ENCODE peak calls at places on chromosomes 1 and 21, in nine cellular contexts. O is OCI-LY7, G is aorta, H is lung, J is epithelial cell of prostate, A is tibial artery, V is A549, T is cardiac muscle cell, E is tibial nerve. I is an unnamed sample.

GRCh38 chr1:37362569-37362968 is 111.8 kb upstream of the ZC3H12A start:
- DNase-seq in A (no peak), O (no peak), V (no peak), T (no peak), H (no peak), J (no peak), E (no peak), G (no peak), I (no peak)

GRCh38 chr1:96559181-96559580 is 162.4 kb upstream of the PTBP2 start:
- DNase-seq in J (no peak), G (no peak), E (no peak), T (peak; percentile 19), A (no peak), O (no peak), V (no peak), H (no peak), I (no peak)

GRCh38 chr1:33903210-33903589 is 39.3 kb downstream of the HMGB4 start:
- DNase-seq in H (no peak), J (peak; percentile 24), E (no peak), O (no peak), V (no peak), A (no peak), T (no peak), G (no peak), I (no peak)

GRCh38 chr1:114735479-114735878 is 18.9 kb upstream of the NRAS start:
- DNase-seq in E (no peak), G (no peak), J (no peak), V (no peak), O (no peak), A (no peak), T (no peak), H (no peak), I (no peak)

GRCh38 chr1:109396971-109397370 is 747 bp downstream of the SORT1 start:
- DNase-seq in T (no peak), V (no peak), O (peak; percentile 44), G (no peak), H (no peak), E (no peak), A (no peak), J (no peak), I (no peak)

GRCh38 chr1:9867408-9868243 is 42.4 kb downstream of the CTNNBIP1 start:
- DNase-seq in H (peak; percentile 83), G (peak; percentile 85), A (peak; percentile 77), V (peak; percentile 72), E (peak; percentile 72), J (no peak), T (peak; percentile 76), O (peak; percentile 87), I (peak; percentile 79)

GRCh38 chr1:243916160-243916559 is 66.1 kb upstream of the AKT3 start:
- DNase-seq in H (no peak), O (no peak), J (no peak), V (no peak), A (no peak), E (no peak), T (peak; percentile 11), G (no peak), I (no peak)

GRCh38 chr1:212482352-212483153 is 49.8 kb downstream of the NENF start:
- DNase-seq in V (peak; percentile 31), A (no peak), O (no peak), G (no peak), T (no peak), E (no peak), H (no peak), J (no peak), I (no peak)

GRCh38 chr1:167454929-167455785 is 63.2 kb downstream of the CD247 start:
- DNase-seq in V (peak; percentile 59), G (peak; percentile 86), H (peak; percentile 59), O (peak; percentile 75), T (peak; percentile 34), J (no peak), E (peak; percentile 37), A (peak; percentile 65), I (peak; percentile 38)
- H3K27ac ChIP-seq in V (peak overlapping the region; percentile 82), G (peak overlapping the region; percentile 79), H (peak overlapping the region; percentile 39), O (no peak overlapping the region), T (peak overlapping the region; percentile 41), J (no peak overlapping the region), E (peak overlapping the region; percentile 43), A (peak overlapping the region; percentile 94), I (peak overlapping the region; percentile 71)

GRCh38 chr1:236288620-236288976 is 6.8 kb upstream of the ERO1B start:
- DNase-seq in E (no peak), J (no peak), H (no peak), V (no peak), O (no peak), A (no peak), T (no peak), G (no peak), I (no peak)

GRCh38 chr1:236287356-236287755 is 5.6 kb upstream of the ERO1B start:
- DNase-seq in T (no peak), H (no peak), E (no peak), A (no peak), O (no peak), V (no peak), J (no peak), G (no peak), I (no peak)

GRCh38 chr1:236287757-236288619 is 6.2 kb upstream of the ERO1B start:
- DNase-seq in E (no peak), V (no peak), J (no peak), A (no peak), G (no peak), T (no peak), O (no peak), H (no peak), I (no peak)

GRCh38 chr1:236292425-236292824 is 10.7 kb upstream of the ERO1B start:
- DNase-seq in E (no peak), A (no peak), J (no peak), T (no peak), V (no peak), G (no peak), H (no peak), O (no peak), I (no peak)

DNA sequence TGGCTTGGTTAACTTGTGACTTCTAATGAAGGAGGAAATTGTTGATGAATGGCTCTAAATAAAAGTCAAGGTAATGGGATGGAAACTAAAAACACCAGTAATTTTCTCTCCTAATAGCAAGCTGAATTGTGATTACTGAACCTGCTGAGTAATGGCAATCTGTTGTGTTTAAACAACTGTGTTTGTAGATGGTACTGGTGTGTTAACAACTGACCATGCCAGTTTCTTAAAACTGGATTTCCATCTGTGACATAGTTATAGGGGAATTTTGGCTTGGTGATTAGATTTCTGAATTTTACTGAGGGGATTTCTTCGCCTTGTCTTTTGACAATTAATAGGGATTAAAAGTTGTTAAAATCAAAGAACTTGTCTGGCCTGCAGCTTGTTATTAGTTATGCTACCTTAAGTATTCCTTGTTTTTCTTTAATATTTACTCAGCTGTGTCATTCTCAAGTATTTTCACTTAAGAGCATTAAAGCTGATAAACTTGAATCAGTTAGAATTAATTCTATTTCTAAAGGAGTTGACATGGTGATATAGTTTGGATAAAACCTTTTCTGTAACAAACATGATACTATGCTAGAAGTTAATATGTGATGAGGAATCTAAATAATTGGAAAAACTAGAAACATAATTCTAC is 7.9 kb upstream of the ERO1B start:
- DNase-seq in T (no peak), J (no peak), E (no peak), A (no peak), G (no peak), O (no peak), H (no peak), V (no peak), I (no peak)
- H3K27ac ChIP-seq in T (no peak overlapping the region), J (no peak overlapping the region), E (no peak overlapping the region), A (no peak overlapping the region), G (no peak overlapping the region), O (no peak overlapping the region), H (no peak overlapping the region), V (no peak overlapping the region), I (no peak overlapping the region)

DNA sequence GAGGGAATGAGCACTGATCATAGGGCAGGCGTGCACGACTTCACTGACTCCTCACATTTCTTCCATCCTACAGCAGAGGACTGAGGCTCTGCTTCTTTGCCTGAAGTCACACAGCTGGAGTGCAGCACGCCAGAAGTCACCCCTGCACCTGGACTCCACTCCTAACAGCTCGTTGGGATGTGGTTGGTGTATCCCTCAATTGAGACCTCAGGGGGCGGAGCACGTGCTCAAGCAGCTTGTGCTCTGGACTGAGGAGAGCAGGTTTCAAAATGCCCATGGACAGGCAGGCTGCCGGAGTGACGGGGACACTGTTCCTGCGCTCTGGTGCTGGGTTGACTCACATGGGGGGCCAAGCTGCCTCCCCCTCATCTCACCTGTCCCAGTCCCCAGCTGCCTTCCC is 13.9 kb downstream of the CHIT1 start:
- DNase-seq in E (no peak), H (no peak), A (no peak), O (no peak), V (no peak), G (no peak), J (no peak), T (no peak), I (no peak)
- H3K27ac ChIP-seq in E (no peak overlapping the region), H (no peak overlapping the region), A (no peak overlapping the region), O (no peak overlapping the region), V (no peak overlapping the region), G (no peak overlapping the region), J (no peak overlapping the region), T (no peak overlapping the region), I (no peak overlapping the region)

GRCh38 chr21:34614693-34615486 is at the start of gene RCAN1:
- DNase-seq in E (peak; percentile 79), T (peak; percentile 94), V (peak; percentile 79), J (peak; percentile 49), A (peak; percentile 90), H (peak; percentile 92), G (peak; percentile 94), O (peak; percentile 95), I (peak; percentile 95)
- H3K27ac ChIP-seq in E (peak within 1 kb of the TSS; percentile 67), T (peak within 1 kb of the TSS; percentile 66), V (peak within 1 kb of the TSS; percentile 75), J (peak within 1 kb of the TSS; percentile 42), A (peak within 1 kb of the TSS; percentile 83), H (peak within 1 kb of the TSS; percentile 92), G (peak within 1 kb of the TSS; percentile 43), O (no peak within 1 kb of the TSS), I (peak within 1 kb of the TSS; percentile 95)

DNA sequence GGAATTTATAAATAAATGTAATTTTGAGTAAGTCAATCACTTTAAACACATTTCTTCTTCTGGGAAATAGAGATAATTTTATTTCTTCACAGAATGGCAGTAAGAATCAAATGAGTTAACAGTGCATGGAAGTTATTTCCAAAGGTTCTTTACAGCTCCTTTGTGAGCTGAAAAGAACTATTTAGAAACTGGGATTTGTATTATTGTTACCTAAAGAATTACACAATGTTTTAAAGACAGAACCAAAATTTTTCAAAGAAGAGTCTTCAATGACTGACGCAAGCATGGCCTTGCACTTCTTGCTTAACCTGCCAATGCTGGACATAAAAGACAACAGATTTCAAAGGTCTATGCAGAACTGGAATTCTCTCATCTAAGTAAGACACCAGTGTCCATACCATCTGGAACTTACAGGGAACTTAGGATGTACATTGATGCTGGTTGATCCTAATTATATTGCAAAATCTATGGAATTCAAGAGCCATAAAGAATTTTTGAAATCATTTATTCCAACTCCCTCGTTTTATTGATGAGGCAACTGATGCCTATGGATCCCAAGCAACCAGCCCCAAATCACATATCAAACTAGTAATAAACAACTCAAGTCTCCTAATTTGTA is 2.7 kb downstream of the COLGALT2 start:
- DNase-seq in V (no peak), H (no peak), E (no peak), J (no peak), T (no peak), G (no peak), A (no peak), O (no peak), I (no peak)
- H3K27ac ChIP-seq in V (no peak overlapping the region), H (no peak overlapping the region), E (no peak overlapping the region), J (no peak overlapping the region), T (no peak overlapping the region), G (no peak overlapping the region), A (no peak overlapping the region), O (no peak overlapping the region), I (peak overlapping the region; percentile 96)

GRCh38 chr1:31529999-31530705 is 46.2 kb upstream of the TINAGL1 start:
- DNase-seq in O (no peak), J (no peak), T (no peak), H (no peak), V (no peak), E (no peak), A (no peak), G (no peak), I (no peak)
- H3K27ac ChIP-seq in O (no peak overlapping the region), J (peak overlapping the region; percentile 46), T (no peak overlapping the region), H (no peak overlapping the region), V (no peak overlapping the region), E (no peak overlapping the region), A (no peak overlapping the region), G (no peak overlapping the region), I (no peak overlapping the region)

I was measured in caudate nucleus.